ENCODE peak calls at places on chromosomes 5 and 9, in four cellular contexts. O is HuH-7; I is stimulated activated naive CD4-positive, alpha-beta T cell; L is brain microvascular endothelial cell. H is an unnamed sample.

GRCh38 chr5:60960591-60960990 is 15.6 kb downstream of the NDUFAF2 start:
- DNase-seq in I (peak; percentile 7), L (peak; percentile 25), O (no peak), H (no peak)

GRCh38 chr9:93965830-93966577 is 10.8 kb upstream of the BARX1 start:
- DNase-seq in L (no peak), O (no peak), I (no peak), H (no peak)

GRCh38 chr9:87872079-87872624 is 10.5 kb upstream of the SPATA31E1 start:
- DNase-seq in I (no peak), O (no peak), L (no peak), H (no peak)

GRCh38 chr9:131674425-131675421 is 65.2 kb downstream of the RAPGEF1 start:
- DNase-seq in L (no peak), O (no peak), I (no peak), H (no peak)

GRCh38 chr5:10533218-10533617 is 30.7 kb upstream of the ANKRD33B start:
- DNase-seq in O (no peak), L (no peak), I (no peak), H (no peak)

GRCh38 chr5:51882647-51883046 is 499.4 kb downstream of the ISL1 start:
- DNase-seq in L (no peak), O (peak; percentile 20), I (no peak), H (no peak)

GRCh38 chr5:104305602-104306001 is 743.0 kb upstream of the NUDT12 start:
- DNase-seq in L (no peak), I (no peak), O (no peak), H (no peak)

GRCh38 chr5:92952243-92952642 is 628.8 kb downstream of the NR2F1-AS1 start:
- DNase-seq in O (no peak), L (no peak), I (no peak), H (no peak)

GRCh38 chr9:14173730-14174129 is 140.2 kb downstream of the NFIB start:
- DNase-seq in O (no peak), I (no peak), L (no peak), H (no peak)

GRCh38 chr9:76302947-76303550 is 91.2 kb downstream of the RFK start:
- DNase-seq in O (peak; percentile 29), I (peak; percentile 35), L (peak; percentile 6), H (no peak)

GRCh38 chr9:93669116-93669957 is 93.0 kb downstream of the PHF2 start:
- DNase-seq in I (no peak), O (no peak), L (no peak), H (no peak)

GRCh38 chr5:167513383-167513782 is 778.1 kb upstream of the WWC1 start:
- DNase-seq in O (no peak), L (no peak), I (no peak), H (no peak)

GRCh38 chr5:171688696-171689495 is 96.7 kb upstream of the SMIM23 start:
- DNase-seq in L (no peak), I (no peak), O (no peak), H (no peak)

GRCh38 chr9:77810637-77811119 is 162.6 kb upstream of the GNA14 start:
- DNase-seq in O (no peak), I (no peak), L (no peak), H (no peak)

GRCh38 chr5:78594946-78595921 is 53.3 kb downstream of the LHFPL2 start:
- DNase-seq in L (peak; percentile 99), I (no peak), O (no peak), H (no peak)

GRCh38 chr5:158155811-158156495 is 297.0 kb upstream of the CLINT1 start:
- DNase-seq in I (no peak), L (no peak), O (no peak), H (no peak)

GRCh38 chr5:154193176-154193575 is 2.6 kb downstream of the GALNT10 start:
- DNase-seq in I (no peak), O (no peak), L (no peak), H (no peak)

GRCh38 chr9:75333624-75334023 is 245.3 kb downstream of the OSTF1 start:
- DNase-seq in I (no peak), L (no peak), O (no peak), H (no peak)

GRCh38 chr5:72248352-72249032 is 71.5 kb downstream of the MRPS27 start:
- DNase-seq in I (no peak), L (peak; percentile 70), O (no peak), H (no peak)

GRCh38 chr9:35861161-35861897 is 8.9 kb downstream of the OR13J1 start:
- DNase-seq in L (no peak), O (no peak), I (no peak), H (no peak)

GRCh38 chr9:98482248-98482647 is 226.5 kb downstream of the GABBR2 start:
- DNase-seq in I (no peak), L (peak; percentile 15), O (no peak), H (no peak)